ENCODE peak calls at places on chromosomes 4 and X, in seven cellular contexts. W, B, U, O, H, E and J are unnamed samples.

GRCh38 chr4:167713756-167714155 is 378.6 kb upstream of the ANXA10 start:
- DNase-seq in O (no peak), U (no peak), W (no peak), B (peak), E (no peak), H (no peak), J (no peak)

GRCh38 chr4:6282247-6282646 is 12.6 kb downstream of the WFS1 start:
- DNase-seq in E (no peak), B (peak), O (no peak), H (no peak), U (no peak), W (no peak), J (no peak)

GRCh38 chr4:41887821-41888699 is 47.2 kb upstream of the TMEM33 start:
- DNase-seq in O (peak), B (peak), U (no peak), E (peak), H (peak), W (no peak), J (peak)

GRCh38 chr4:111506706-111507105 is 638.5 kb upstream of the FAM241A start:
- DNase-seq in W (no peak), H (no peak), U (no peak), B (peak), O (peak), E (no peak), J (no peak)

GRCh38 chr4:161247831-161248230 is 916.0 kb downstream of the FSTL5 start:
- DNase-seq in O (no peak), B (no peak), U (no peak), H (no peak), W (no peak), E (no peak), J (no peak)

GRCh38 chrX:144810539-144810938 is 436.8 kb upstream of the SPANXN1 start:
- DNase-seq in O (no peak), E (no peak), B (no peak), W (no peak), U (no peak), H (no peak), J (no peak)

GRCh38 chr4:2058264-2059033 is 678 bp upstream of the NAT8L start:
- DNase-seq in E (no peak), O (no peak), H (no peak), B (no peak), W (no peak), U (peak), J (no peak)

GRCh38 chrX:153304988-153305736 is 16.4 kb downstream of the PNMA6F start:
- DNase-seq in W (no peak), B (no peak), E (no peak), U (no peak), H (no peak), O (no peak), J (no peak)

GRCh38 chr4:108861339-108861738 is 98.5 kb upstream of the ETNPPL start:
- DNase-seq in O (no peak), U (peak), E (no peak), B (peak), H (peak), W (no peak), J (peak)

GRCh38 chr4:168484626-168485025 is 4.3 kb upstream of the DDX60L start:
- DNase-seq in H (no peak), O (peak), E (no peak), W (no peak), U (no peak), B (peak), J (no peak)

GRCh38 chr4:139794158-139794954 is 128.7 kb downstream of the MGST2 start:
- DNase-seq in E (no peak), U (no peak), B (peak), H (no peak), W (no peak), O (peak), J (no peak)

GRCh38 chr4:101981756-101982155 is 191.2 kb downstream of the BANK1 start:
- DNase-seq in U (no peak), H (no peak), O (no peak), W (no peak), E (no peak), B (peak), J (peak)

GRCh38 chrX:129957241-129958099 is 25.0 kb upstream of the BCORL1 start:
- DNase-seq in E (peak), W (peak), O (peak), H (peak), U (peak), B (peak), J (peak)

DNA sequence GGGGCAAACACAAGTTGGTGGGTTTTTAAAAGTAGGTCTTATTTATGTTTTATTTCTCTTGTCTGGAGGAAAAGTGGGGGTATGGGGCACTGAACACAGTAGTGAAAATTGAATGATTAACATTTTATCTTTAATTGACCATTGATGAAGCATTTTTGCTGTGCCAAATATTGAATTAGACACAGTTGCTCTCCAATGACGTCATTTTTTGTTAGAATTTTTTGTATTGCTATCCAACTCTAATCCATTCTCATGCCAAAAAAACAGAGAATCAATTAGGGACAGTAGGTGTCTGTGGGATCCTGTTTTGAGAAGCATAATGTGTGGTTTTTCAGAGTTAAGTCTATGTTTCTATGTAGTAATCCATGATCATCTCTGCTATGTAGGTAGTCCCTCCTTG is 1032.8 kb downstream of the STPG2 start:
- DNase-seq in O (no peak), B (no peak), W (no peak), H (no peak), E (no peak), U (no peak), J (no peak)
- TF ChIP-seq CTCF in O (no peak), B (no peak), W (no peak), H (no peak), E (no peak), U (no peak), J (no peak)

GRCh38 chr4:24244663-24245519 is 339.5 kb downstream of the DHX15 start:
- DNase-seq in E (no peak), U (no peak), W (no peak), O (no peak), H (no peak), B (peak), J (no peak)

GRCh38 chr4:24237709-24238108 is 346.6 kb downstream of the DHX15 start:
- DNase-seq in O (no peak), H (no peak), U (no peak), W (no peak), B (no peak), E (no peak), J (no peak)

GRCh38 chr4:24236532-24236931 is 346.7 kb upstream of the PPARGC1A start:
- DNase-seq in U (no peak), B (peak), H (no peak), O (no peak), E (no peak), W (no peak), J (no peak)

GRCh38 chr4:24243641-24244040 is 340.7 kb downstream of the DHX15 start:
- DNase-seq in W (no peak), U (no peak), O (no peak), E (no peak), B (no peak), H (no peak), J (no peak)

GRCh38 chr4:24240655-24241054 is 343.7 kb downstream of the DHX15 start:
- DNase-seq in O (no peak), B (no peak), U (peak), E (no peak), H (no peak), W (no peak), J (no peak)
- TF ChIP-seq CTCF in O (no peak), B (no peak), U (peak), E (no peak), H (no peak), W (no peak), J (no peak)

DNA sequence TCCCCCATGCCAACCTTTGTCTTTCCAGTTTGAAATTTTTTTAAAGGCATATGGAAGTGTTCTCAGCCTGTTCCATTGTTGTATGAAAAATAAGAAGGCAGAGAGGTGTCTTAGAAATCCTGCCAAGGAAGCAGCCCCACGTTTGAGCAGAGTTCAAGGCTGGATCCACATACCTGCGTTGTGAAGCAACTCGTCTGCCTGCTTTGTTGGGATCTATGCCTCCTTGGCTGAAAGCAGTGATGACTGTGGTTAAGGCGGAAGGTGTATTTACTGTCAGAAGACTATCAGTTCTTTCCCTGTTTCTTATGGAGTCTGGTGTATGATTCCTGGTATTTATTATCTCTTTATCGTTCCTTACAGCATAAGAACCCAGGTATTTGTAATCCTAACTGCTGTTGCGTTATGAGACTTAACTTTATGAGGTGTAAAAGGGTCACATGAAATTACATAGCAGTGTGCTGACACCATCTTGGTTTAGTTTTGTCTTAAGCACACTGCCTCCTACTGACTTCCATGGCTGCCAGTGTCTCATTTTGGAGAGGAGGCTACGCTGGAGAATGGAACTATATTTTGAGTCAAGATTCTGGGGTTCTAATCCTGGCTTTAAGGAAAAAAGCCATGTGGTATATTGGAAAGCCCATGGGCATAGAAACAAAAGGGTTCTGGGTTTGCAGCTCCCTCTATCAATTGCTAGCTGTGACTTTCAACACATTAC is 3.1 kb upstream of the MSMO1 start:
- DNase-seq in U (no peak), B (no peak), H (no peak), E (no peak), O (no peak), W (no peak), J (no peak)
- TF ChIP-seq CTCF in U (no peak), B (no peak), H (no peak), E (no peak), O (no peak), W (no peak), J (no peak)

DNA sequence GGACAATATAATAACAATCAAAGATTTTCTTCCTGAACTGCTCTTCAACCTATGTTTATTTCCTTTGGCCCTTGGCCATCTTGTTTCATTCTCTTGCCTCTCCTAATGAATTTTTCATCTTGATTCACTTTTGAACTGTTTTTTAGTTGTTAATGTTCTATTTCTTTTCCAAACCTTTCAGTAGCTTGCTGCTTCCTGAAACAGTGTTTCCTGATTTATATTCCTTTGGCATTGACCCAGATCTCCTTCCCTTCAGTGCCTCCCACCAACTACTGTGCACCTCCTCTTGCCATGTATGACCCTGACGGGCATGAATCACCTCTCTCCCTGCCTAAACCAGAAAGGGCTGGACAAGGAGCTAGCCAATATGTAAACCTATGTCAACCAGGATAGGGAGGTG is 25.6 kb upstream of the SPP1 start:
- DNase-seq in U (no peak), B (peak), E (no peak), H (no peak), O (peak), W (no peak), J (peak)
- TF ChIP-seq CTCF in U (no peak), B (no peak), E (no peak), H (no peak), O (no peak), W (no peak), J (no peak)

GRCh38 chr4:53510316-53510715 is 81.0 kb downstream of the LNX1 start:
- DNase-seq in O (no peak), E (no peak), U (no peak), B (peak), H (no peak), W (no peak), J (no peak)

GRCh38 chr4:53505947-53506346 is 85.3 kb downstream of the LNX1 start:
- DNase-seq in H (no peak), U (no peak), O (peak), W (no peak), B (no peak), E (no peak), J (no peak)

GRCh38 chr4:53507058-53507457 is 84.2 kb downstream of the LNX1 start:
- DNase-seq in U (no peak), O (no peak), E (no peak), H (no peak), B (no peak), W (no peak), J (no peak)

GRCh38 chr4:53507671-53508286 is 83.5 kb downstream of the LNX1 start:
- DNase-seq in U (no peak), W (peak), H (no peak), B (peak), O (no peak), E (peak), J (peak)

GRCh38 chr4:53508446-53508845 is 82.8 kb downstream of the LNX1 start:
- DNase-seq in H (no peak), E (no peak), B (peak), W (no peak), U (no peak), O (peak), J (no peak)
- TF ChIP-seq CTCF in H (no peak), E (no peak), B (peak), W (no peak), U (no peak), O (peak), J (no peak)

GRCh38 chr4:151760713-151761661 is at the start of gene GATB:
- DNase-seq in U (peak), E (peak), O (peak), H (peak), W (peak), B (peak), J (peak)
- TF ChIP-seq CTCF in U (peak), E (peak), O (peak), H (peak), W (peak), B (peak), J (no peak)

GRCh38 chr4:188107931-188108843 is 1.2 kb downstream of the TRIML2 start:
- DNase-seq in E (no peak), U (peak), W (no peak), H (no peak), B (peak), O (peak), J (no peak)

GRCh38 chr4:188106454-188106853 is 2.9 kb downstream of the TRIML2 start:
- DNase-seq in B (no peak), E (no peak), H (no peak), O (no peak), U (peak), W (no peak), J (no peak)

GRCh38 chr4:188110036-188110435 is 633 bp upstream of the TRIML2 start:
- DNase-seq in E (no peak), W (no peak), O (no peak), B (no peak), H (no peak), U (no peak), J (no peak)

GRCh38 chr4:188110741-188111458 is 1.5 kb upstream of the TRIML2 start:
- DNase-seq in U (no peak), B (no peak), W (no peak), H (no peak), E (no peak), O (peak), J (no peak)

DNA sequence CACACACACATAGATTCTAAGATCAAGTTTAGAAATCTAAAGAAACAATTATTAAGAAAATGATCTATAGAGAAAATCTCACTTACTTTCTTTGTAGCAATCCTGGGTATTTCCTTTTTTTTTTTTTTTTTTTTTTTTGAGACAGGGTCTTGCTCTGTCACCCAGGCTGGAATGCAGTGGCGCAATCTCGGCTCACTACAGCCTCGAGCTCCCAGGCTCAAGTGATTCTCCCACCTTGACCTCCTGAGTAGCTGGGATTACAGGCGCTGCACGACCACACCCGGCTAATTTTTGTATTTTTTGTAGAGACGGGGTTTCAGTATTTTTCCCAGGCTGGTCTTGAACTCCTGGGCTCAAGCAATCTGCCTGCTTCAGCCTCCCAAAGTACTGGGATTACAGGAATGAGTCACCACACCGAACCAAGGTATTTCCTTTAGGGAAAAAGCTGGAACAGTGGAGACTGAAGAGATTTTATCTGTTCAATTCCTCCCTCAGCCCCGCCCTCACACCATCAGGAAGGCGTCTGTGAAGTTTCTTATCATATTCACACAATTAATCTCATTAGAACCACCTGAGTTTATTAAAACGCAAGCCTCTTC is at the start of gene TRIML2:
- DNase-seq in H (no peak), E (no peak), O (peak), W (no peak), B (no peak), U (peak), J (no peak)
- TF ChIP-seq CTCF in H (no peak), E (no peak), O (no peak), W (no peak), B (no peak), U (no peak), J (no peak)